ENCODE peak calls at places on chromosome 20, in six cellular contexts. L is C1 segment of cervical spinal cord; S is Daoy; R is stimulated activated CD4-positive, alpha-beta T cell treated with anti-CD3 and anti-CD28 coated beads, Interleukin-2, amount 100 ng/mL, for 24 hours; J is T-helper 2 cell; M is omental fat pad. Z is an unnamed sample.

GRCh38 chr20:692044-692443 is 16.4 kb upstream of the SCRT2 start:
- DNase-seq in L (no peak), S (no peak), R (no peak), J (no peak), M (no peak), Z (no peak)

GRCh38 chr20:54063998-54064676 is 6.3 kb downstream of the BCAS1 start:
- DNase-seq in L (no peak), S (no peak), R (peak; percentile 6), J (peak; percentile 27), M (no peak), Z (no peak)

GRCh38 chr20:15316556-15316955 is 979.1 kb upstream of the FLRT3 start:
- DNase-seq in L (no peak), S (no peak), R (no peak), J (no peak), M (no peak), Z (no peak)

GRCh38 chr20:33552519-33552918 is 62.6 kb downstream of the CBFA2T2 start:
- DNase-seq in L (no peak), S (no peak), R (no peak), J (no peak), M (no peak), Z (no peak)

GRCh38 chr20:50144362-50144761 is 9.2 kb downstream of the PEDS1 start:
- DNase-seq in L (no peak), S (peak; percentile 82), R (no peak), J (no peak), M (no peak), Z (no peak)

GRCh38 chr20:11182715-11183114 is 508.9 kb upstream of the JAG1 start:
- DNase-seq in L (no peak), S (no peak), R (no peak), J (no peak), M (no peak), Z (no peak)

GRCh38 chr20:58690851-58691250 is 1.7 kb upstream of the NPEPL1 start:
- DNase-seq in L (no peak), S (no peak), R (no peak), J (no peak), M (no peak), Z (no peak)

GRCh38 chr20:40689943-40690835 is 1.2 kb upstream of the MAFB start:
- DNase-seq in L (peak; percentile 94), S (peak; percentile 79), R (peak; percentile 85), J (peak; percentile 80), M (peak; percentile 86), Z (peak; percentile 88)

GRCh38 chr20:31695849-31696804 is 26.5 kb downstream of the BCL2L1 start:
- DNase-seq in L (no peak), S (peak; percentile 64), R (no peak), J (no peak), M (no peak), Z (no peak)

GRCh38 chr20:47454298-47455132 is 47.2 kb upstream of the NCOA3 start:
- DNase-seq in L (no peak), S (no peak), R (no peak), J (no peak), M (no peak), Z (no peak)

GRCh38 chr20:62623488-62624324 is 18.6 kb upstream of the SLCO4A1 start:
- DNase-seq in L (no peak), S (peak; percentile 93), R (peak; percentile 93), J (peak; percentile 89), M (peak; percentile 87), Z (no peak)

GRCh38 chr20:25024171-25024570 is 31.6 kb upstream of the APMAP start:
- DNase-seq in L (no peak), S (no peak), R (no peak), J (no peak), M (no peak), Z (no peak)

GRCh38 chr20:50744143-50744792 is 12.9 kb downstream of the PARD6B start:
- DNase-seq in L (no peak), S (peak; percentile 90), R (no peak), J (no peak), M (no peak), Z (peak; percentile 49)

GRCh38 chr20:47360207-47360488 is 3.6 kb upstream of the ZMYND8 start:
- DNase-seq in L (no peak), S (peak; percentile 33), R (no peak), J (no peak), M (peak; percentile 42), Z (no peak)

GRCh38 chr20:10453241-10453640 is 18.1 kb downstream of the SLX4IP start:
- DNase-seq in L (no peak), S (no peak), R (peak; percentile 20), J (peak; percentile 89), M (no peak), Z (no peak)

GRCh38 chr20:57180954-57181353 is 85.5 kb downstream of the BMP7 start:
- DNase-seq in L (no peak), S (no peak), R (no peak), J (no peak), M (no peak), Z (no peak)

GRCh38 chr20:2919518-2920245 is 46.4 kb downstream of the PTPRA start:
- DNase-seq in L (no peak), S (no peak), R (no peak), J (no peak), M (no peak), Z (no peak)

GRCh38 chr20:38138086-38138777 is 26.8 kb downstream of the TGM2 start:
- DNase-seq in L (no peak), S (no peak), R (no peak), J (no peak), M (no peak), Z (no peak)

GRCh38 chr20:3716195-3716834 is 3.9 kb upstream of the SIGLEC1 start:
- DNase-seq in L (no peak), S (peak; percentile 54), R (peak; percentile 31), J (peak; percentile 30), M (no peak), Z (no peak)

GRCh38 chr20:38143646-38144554 is 21.2 kb downstream of the TGM2 start:
- DNase-seq in L (no peak), S (peak; percentile 96), R (no peak), J (no peak), M (peak; percentile 52), Z (no peak)

GRCh38 chr20:17888044-17888443 is 80.5 kb downstream of the SNX5 start:
- DNase-seq in L (no peak), S (peak; percentile 59), R (no peak), J (no peak), M (no peak), Z (no peak)

GRCh38 chr20:61246269-61246668 is 5.8 kb upstream of the CDH4 start:
- DNase-seq in L (no peak), S (no peak), R (no peak), J (no peak), M (no peak), Z (no peak)

GRCh38 chr20:45783656-45784294 is 7.9 kb downstream of the WFDC3 start:
- DNase-seq in L (peak; percentile 23), S (peak; percentile 38), R (no peak), J (no peak), M (no peak), Z (peak; percentile 28)

GRCh38 chr20:9510926-9511325 is 3.5 kb upstream of the LAMP5 start:
- DNase-seq in L (no peak), S (no peak), R (no peak), J (no peak), M (no peak), Z (no peak)

GRCh38 chr20:6562111-6562510 is 205.4 kb upstream of the BMP2 start:
- DNase-seq in L (no peak), S (peak; percentile 31), R (no peak), J (no peak), M (no peak), Z (no peak)

GRCh38 chr20:32386091-32386490 is 28.0 kb downstream of the ASXL1 start:
- DNase-seq in L (no peak), S (no peak), R (no peak), J (no peak), M (no peak), Z (no peak)